ENCODE peak calls at places on chromosomes 6 and 20, in four cellular contexts. V is left ventricle myocardium inferior, W is mesenchymal stem cell, S is upper lobe of right lung. Y is an unnamed sample. For H3K36me3 and H3K9me3, the result is how much of the 10 kb centered on the place peaks cover.

GRCh38 chr6:48134246-48134645 is 23.2 kb upstream of the PTCHD4 start:
- DNase-seq in V (no peak), W (no peak), S (no peak), Y (no peak)

GRCh38 chr6:129633529-129633928 is 76.4 kb downstream of the ARHGAP18 start:
- DNase-seq in V (no peak), W (no peak), S (no peak), Y (no peak)

GRCh38 chr6:72987305-72987704 is 238.0 kb downstream of the KHDC1L start:
- DNase-seq in V (no peak), W (no peak), S (no peak), Y (no peak)

GRCh38 chr6:52284131-52284459 is 447 bp downstream of the MCM3 start:
- DNase-seq in V (peak), W (peak), S (no peak), Y (peak)

GRCh38 chr20:19492116-19492515 is 265.9 kb upstream of the RIN2 start:
- DNase-seq in V (no peak), W (no peak), S (no peak), Y (no peak)

GRCh38 chr20:17501701-17502100 is 29.5 kb downstream of the BFSP1 start:
- DNase-seq in V (no peak), W (no peak), S (no peak), Y (no peak)

GRCh38 chr6:70277480-70277879 is 25.4 kb downstream of the COL9A1 start:
- DNase-seq in V (no peak), W (peak), S (no peak), Y (no peak)

GRCh38 chr20:14434379-14435136 is 97.1 kb upstream of the FLRT3 start:
- DNase-seq in V (no peak), W (no peak), S (no peak), Y (peak)

GRCh38 chr20:44448753-44449546 is 26.7 kb upstream of the TTPAL start:
- DNase-seq in V (no peak), W (no peak), S (no peak), Y (no peak)

GRCh38 chr20:24755411-24755922 is 193.6 kb upstream of the CST7 start:
- DNase-seq in V (no peak), W (peak), S (no peak), Y (no peak)

GRCh38 chr6:150685860-150686259 is 86.2 kb downstream of the PLEKHG1 start:
- DNase-seq in V (no peak), W (no peak), S (peak), Y (no peak)

GRCh38 chr6:100300221-100300736 is 164.4 kb downstream of the SIM1 start:
- DNase-seq in V (no peak), W (peak), S (no peak), Y (peak)

DNA sequence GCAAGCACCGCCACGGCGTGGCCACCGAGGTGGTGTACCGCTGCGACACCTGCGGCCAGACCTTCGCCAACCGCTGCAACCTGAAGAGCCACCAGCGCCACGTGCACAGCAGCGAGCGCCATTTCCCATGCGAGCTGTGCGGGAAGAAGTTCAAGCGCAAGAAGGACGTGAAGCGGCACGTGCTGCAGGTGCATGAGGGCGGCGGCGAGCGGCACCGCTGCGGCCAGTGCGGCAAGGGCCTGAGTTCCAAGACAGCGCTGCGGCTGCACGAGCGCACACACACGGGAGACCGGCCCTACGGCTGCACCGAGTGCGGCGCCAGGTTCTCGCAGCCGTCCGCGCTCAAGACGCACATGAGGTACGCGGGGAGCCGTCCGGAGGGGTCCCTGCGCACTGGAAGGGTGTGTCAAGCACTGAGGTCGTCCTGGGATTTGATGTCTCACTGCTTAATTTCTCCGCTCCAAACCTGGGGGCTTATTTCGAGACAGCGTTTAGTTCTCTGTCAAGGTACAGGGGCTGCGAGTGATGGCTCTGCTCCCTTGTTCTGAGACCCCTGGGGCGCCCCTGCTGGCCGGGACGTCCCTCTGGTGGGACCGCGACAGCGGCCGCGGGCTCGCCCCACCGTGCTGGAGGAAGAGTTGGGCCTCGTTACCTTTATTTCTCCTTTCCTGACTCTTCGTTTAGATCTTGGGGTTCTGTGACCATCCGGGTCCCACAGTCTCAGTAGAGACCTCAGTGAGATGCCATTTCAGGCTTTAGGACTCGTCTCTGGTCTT is 3.6 kb downstream of the GZF1 start:
- DNase-seq in V (no peak), W (no peak), S (no peak), Y (no peak)
- H3K36me3 ChIP-seq in V (half or more), W (under half), S (under half), Y (under half)

GRCh38 chr6:155352130-155352420 is 37.8 kb upstream of the TFB1M start:
- DNase-seq in V (no peak), W (no peak), S (no peak), Y (no peak)
- H3K9me3 ChIP-seq in V (under half), W (under half), S (under half), Y (under half)

GRCh38 chr6:154829970-154830369 is 96.8 kb downstream of the SCAF8 start:
- DNase-seq in V (no peak), W (no peak), S (no peak), Y (no peak)
- H3K36me3 ChIP-seq in V (half or more), W (under half), S (half or more), Y (half or more)

DNA sequence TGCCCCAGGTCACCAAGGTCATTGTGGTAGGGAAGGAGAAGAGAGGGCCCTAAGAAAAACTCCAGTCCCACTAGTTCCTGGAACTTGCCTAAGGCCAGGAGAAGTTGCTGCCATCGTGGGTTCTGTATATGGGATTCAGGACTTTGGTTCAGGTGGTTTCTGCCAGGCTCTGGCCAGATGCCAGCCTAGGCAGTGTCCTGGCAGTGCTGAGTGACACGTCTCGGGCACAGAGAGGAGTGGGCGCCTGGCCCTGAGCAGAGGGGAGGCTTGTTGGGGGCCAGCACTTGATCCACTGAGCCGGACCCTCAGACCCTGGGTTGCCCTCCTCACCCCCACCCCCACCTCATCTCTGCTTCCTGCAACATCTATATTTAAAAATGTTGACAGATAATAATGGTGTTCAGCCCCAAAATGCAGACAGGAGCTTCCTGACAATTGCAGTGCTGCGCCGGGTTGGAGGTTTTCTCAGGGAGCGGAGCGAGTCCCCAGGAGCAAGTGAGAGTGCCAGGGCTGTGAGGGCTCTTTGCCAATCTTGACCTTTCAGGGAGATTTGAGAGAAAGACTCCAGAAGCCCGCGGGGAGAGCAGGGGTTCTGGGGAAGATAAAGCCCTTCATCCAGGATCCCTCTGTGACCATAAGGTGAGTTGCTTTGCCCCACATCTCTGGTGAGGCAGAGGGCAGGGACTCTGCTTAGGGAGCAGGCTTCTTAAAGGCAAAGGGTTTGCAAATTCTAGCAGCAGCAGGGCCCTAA is 72.0 kb downstream of the PHACTR3 start:
- DNase-seq in V (no peak), W (no peak), S (no peak), Y (no peak)
- H3K9me3 ChIP-seq in V (under half), W (under half), S (under half), Y (under half)

Y was measured in MG63.